ENCODE peak calls at places on chromosomes 2 and 18, in five cellular contexts. Y is AG04450, T is GM04504, O is colonic mucosa, M is WTC11. A is an unnamed sample.

GRCh38 chr18:74092922-74093321 is 54.7 kb downstream of the FBXO15 start:
- DNase-seq in M (no peak), T (no peak), O (no peak), Y (no peak), A (no peak)

GRCh38 chr2:144382848-144383247 is 137.1 kb downstream of the ZEB2 start:
- DNase-seq in M (no peak), T (no peak), O (no peak), Y (no peak), A (no peak)

GRCh38 chr2:188665196-188665595 is 309.0 kb upstream of the COL3A1 start:
- DNase-seq in O (no peak), M (no peak), T (no peak), Y (no peak), A (no peak)

GRCh38 chr18:31555971-31556747 is 35.5 kb upstream of the TTR start:
- DNase-seq in Y (peak), M (peak), O (peak), T (peak), A (peak)

GRCh38 chr2:144553379-144553778 is 33.5 kb upstream of the ZEB2 start:
- DNase-seq in Y (peak), M (no peak), O (no peak), T (peak), A (no peak)

GRCh38 chr2:110732422-110733413 is at the start of gene ACOXL:
- DNase-seq in O (peak), M (peak), T (no peak), Y (no peak), A (peak)

GRCh38 chr2:230794472-230794871 is 70.3 kb upstream of the ITM2C start:
- DNase-seq in M (peak), O (no peak), Y (no peak), T (no peak), A (no peak)

GRCh38 chr2:36178384-36178783 is 177.2 kb upstream of the CRIM1 start:
- DNase-seq in M (no peak), O (no peak), Y (no peak), T (no peak), A (no peak)

GRCh38 chr2:181456660-181457120 is 496 bp upstream of the ITGA4 start:
- DNase-seq in T (no peak), Y (no peak), O (peak), M (peak), A (no peak)

GRCh38 chr2:42874838-42875801 is 82.7 kb upstream of the HAAO start:
- DNase-seq in O (no peak), T (no peak), Y (no peak), M (no peak), A (no peak)

GRCh38 chr2:101125374-101125773 is 25.8 kb downstream of the TBC1D8 start:
- DNase-seq in O (no peak), T (no peak), M (no peak), Y (no peak), A (no peak)

GRCh38 chr2:63648632-63649031 is 59.9 kb downstream of the MDH1 start:
- DNase-seq in M (no peak), O (no peak), T (no peak), Y (no peak), A (no peak)

GRCh38 chr2:150484006-150484405 is 3.5 kb downstream of the RND3 start:
- DNase-seq in O (no peak), Y (no peak), T (peak), M (no peak), A (no peak)

GRCh38 chr2:32865399-32866068 is 81.2 kb upstream of the LTBP1 start:
- DNase-seq in M (no peak), O (no peak), Y (peak), T (peak), A (no peak)

GRCh38 chr2:206368484-206368883 is 74.8 kb upstream of the ADAM23 start:
- DNase-seq in O (no peak), M (no peak), Y (no peak), T (no peak), A (no peak)

GRCh38 chr2:31987454-31987853 is 23.4 kb downstream of the MEMO1 start:
- DNase-seq in M (no peak), O (no peak), T (no peak), Y (no peak), A (no peak)

GRCh38 chr2:236547725-236548124 is 21.9 kb upstream of the ACKR3 start:
- DNase-seq in O (no peak), Y (no peak), M (no peak), T (no peak), A (no peak)

GRCh38 chr2:170886391-170886790 is 42.7 kb upstream of the GORASP2 start:
- DNase-seq in Y (no peak), O (no peak), M (no peak), T (peak), A (no peak)

GRCh38 chr2:224104668-224105386 is 65.7 kb upstream of the SERPINE2 start:
- DNase-seq in T (no peak), M (no peak), O (no peak), Y (no peak), A (no peak)

GRCh38 chr2:37324536-37324785 is 172 bp downstream of the PRKD3 start:
- DNase-seq in Y (no peak), M (peak), T (no peak), O (no peak), A (peak)

GRCh38 chr18:56035546-56035945 is 447.6 kb upstream of the TCF4 start:
- DNase-seq in Y (no peak), T (no peak), O (no peak), M (no peak), A (no peak)

GRCh38 chr2:64988420-64989125 is 626 bp upstream of the SLC1A4 start:
- DNase-seq in O (peak), Y (peak), M (peak), T (peak), A (peak)

GRCh38 chr18:67104700-67105284 is 411.7 kb downstream of the DSEL start:
- DNase-seq in M (peak), O (peak), T (peak), Y (peak), A (peak)

GRCh38 chr2:236137066-236137465 is 31.1 kb downstream of the GBX2 start:
- DNase-seq in Y (no peak), T (no peak), O (no peak), M (no peak), A (no peak)

GRCh38 chr2:224983719-224984388 is 58.4 kb downstream of the DOCK10 start:
- DNase-seq in Y (no peak), M (no peak), O (no peak), T (peak), A (no peak)

GRCh38 chr2:234952270-234953115 is 676 bp downstream of the SH3BP4 start:
- DNase-seq in M (peak), T (no peak), Y (no peak), O (no peak), A (peak)

GRCh38 chr18:57956495-57956894 is 87.5 kb upstream of the NEDD4L start:
- DNase-seq in M (no peak), O (peak), T (no peak), Y (no peak), A (no peak)

GRCh38 chr2:138132108-138132507 is 167.8 kb downstream of the HNMT start:
- DNase-seq in O (no peak), T (no peak), Y (no peak), M (no peak), A (no peak)

A was measured in ELF-1.